ENCODE peak calls at places on chromosomes 6 and 20, in five cellular contexts. K, S, X, O and G are unnamed samples.

GRCh38 chr20:38245753-38246152 is 14.8 kb downstream of the KIAA1755 start:
- DNase-seq in K (no peak), X (no peak), O (no peak), S (no peak), G (no peak)

GRCh38 chr6:166766769-166767168 is 139.7 kb upstream of the RPS6KA2 start:
- DNase-seq in S (no peak), K (peak; percentile 35), O (no peak), X (no peak), G (no peak)

GRCh38 chr6:24397631-24398030 is 5.1 kb upstream of the MRS2 start:
- DNase-seq in O (no peak), S (no peak), X (no peak), K (no peak), G (no peak)

GRCh38 chr6:82030761-82031160 is 216.8 kb downstream of the IBTK start:
- DNase-seq in O (peak; percentile 32), K (no peak), S (no peak), X (no peak), G (no peak)

GRCh38 chr6:14079433-14079832 is 38.1 kb upstream of the CD83 start:
- DNase-seq in S (no peak), X (no peak), K (no peak), O (no peak), G (peak; percentile 53)

GRCh38 chr6:29474996-29475395 is 12.8 kb downstream of the MAS1L start:
- DNase-seq in O (no peak), X (no peak), S (no peak), K (no peak), G (no peak)

GRCh38 chr20:18650224-18650623 is 62.4 kb downstream of the DTD1 start:
- DNase-seq in X (no peak), K (no peak), O (no peak), S (no peak), G (no peak)

GRCh38 chr20:10306440-10307358 is 88.1 kb downstream of the SNAP25 start:
- DNase-seq in O (peak; percentile 72), K (no peak), X (no peak), S (peak; percentile 80), G (peak; percentile 91)

GRCh38 chr20:50381771-50382593 is 128.2 kb upstream of the PTPN1 start:
- DNase-seq in K (no peak), O (no peak), X (no peak), S (no peak), G (no peak)

GRCh38 chr6:136225496-136225895 is 24.6 kb downstream of the MTFR2 start:
- DNase-seq in O (peak; percentile 6), S (peak; percentile 34), K (no peak), X (no peak), G (peak; percentile 31)

GRCh38 chr20:44279228-44279627 is 31.8 kb downstream of the FITM2 start:
- DNase-seq in K (no peak), S (no peak), X (no peak), O (no peak), G (peak; percentile 79)

GRCh38 chr6:151014404-151015150 is 149.1 kb downstream of the MTHFD1L start:
- DNase-seq in O (peak; percentile 80), K (peak; percentile 83), X (peak; percentile 60), S (peak; percentile 66), G (peak; percentile 71)

GRCh38 chr6:26534681-26535465 is 3.3 kb upstream of the HMGN4 start:
- DNase-seq in X (no peak), S (no peak), O (no peak), K (no peak), G (no peak)

GRCh38 chr6:168877821-168878282 is 375.8 kb downstream of the THBS2 start:
- DNase-seq in O (no peak), K (no peak), S (no peak), X (no peak), G (no peak)

GRCh38 chr6:97591955-97592354 is 308.9 kb upstream of the MMS22L start:
- DNase-seq in O (peak; percentile 8), S (no peak), K (peak; percentile 77), X (no peak), G (no peak)

GRCh38 chr20:38393259-38393658 is 41.9 kb downstream of the SNHG17 start:
- DNase-seq in O (no peak), X (no peak), K (no peak), S (no peak), G (no peak)

GRCh38 chr6:111707773-111708172 is 102.1 kb upstream of the TRAF3IP2 start:
- DNase-seq in K (no peak), O (no peak), X (no peak), S (no peak), G (no peak)

GRCh38 chr20:2483504-2483903 is 12.9 kb upstream of the SNRPB start:
- DNase-seq in O (no peak), S (no peak), X (no peak), K (no peak), G (no peak)

GRCh38 chr6:143621876-143622605 is 55.7 kb upstream of the PHACTR2 start:
- DNase-seq in S (no peak), K (no peak), O (no peak), X (no peak), G (peak; percentile 46)

GRCh38 chr20:19275630-19276071 is 63.2 kb downstream of the SLC24A3 start:
- DNase-seq in O (no peak), S (no peak), X (no peak), K (no peak), G (no peak)

GRCh38 chr6:28336284-28337024 is 506 bp upstream of the ZSCAN31 start:
- DNase-seq in O (no peak), K (no peak), S (peak; percentile 78), X (no peak), G (peak; percentile 31)

GRCh38 chr6:2242311-2242710 is 3.1 kb downstream of the GMDS start:
- DNase-seq in K (no peak), O (no peak), S (no peak), X (no peak), G (no peak)

GRCh38 chr6:81589465-81590313 is 162.8 kb downstream of the TENT5A start:
- DNase-seq in X (no peak), O (no peak), S (no peak), K (no peak), G (no peak)

GRCh38 chr6:63943826-63944225 is 308.2 kb downstream of the PHF3 start:
- DNase-seq in K (peak; percentile 40), X (peak; percentile 48), S (no peak), O (peak; percentile 42), G (no peak)

GRCh38 chr20:6525447-6526303 is 241.8 kb upstream of the BMP2 start:
- DNase-seq in S (peak; percentile 70), K (peak; percentile 76), X (no peak), O (peak; percentile 73), G (peak; percentile 54)

GRCh38 chr6:35267446-35267845 is 7.9 kb downstream of the ZNF76 start:
- DNase-seq in K (no peak), O (peak; percentile 47), S (peak; percentile 37), X (no peak), G (no peak)

GRCh38 chr6:98971303-98971702 is 23.6 kb upstream of the FBXL4 start:
- DNase-seq in X (no peak), O (no peak), K (no peak), S (no peak), G (no peak)

GRCh38 chr6:87473419-87473903 is 687 bp downstream of the SLC35A1 start:
- DNase-seq in S (peak; percentile 48), K (no peak), X (no peak), O (no peak), G (peak; percentile 44)

GRCh38 chr20:45361794-45362193 is 1.2 kb upstream of the SYS1 start:
- DNase-seq in O (no peak), S (no peak), K (no peak), X (no peak), G (no peak)

GRCh38 chr20:45366192-45366591 is 3.2 kb downstream of the SYS1 start:
- DNase-seq in O (no peak), X (no peak), S (no peak), K (no peak), G (no peak)

GRCh38 chr20:45365444-45365970 is 2.6 kb downstream of the SYS1 start:
- DNase-seq in O (no peak), K (peak; percentile 9), X (no peak), S (no peak), G (no peak)

GRCh38 chr20:45362804-45363610 is at the start of gene SYS1:
- DNase-seq in S (peak; percentile 98), X (peak; percentile 98), O (peak; percentile 99), K (peak; percentile 99), G (peak; percentile 98)

DNA sequence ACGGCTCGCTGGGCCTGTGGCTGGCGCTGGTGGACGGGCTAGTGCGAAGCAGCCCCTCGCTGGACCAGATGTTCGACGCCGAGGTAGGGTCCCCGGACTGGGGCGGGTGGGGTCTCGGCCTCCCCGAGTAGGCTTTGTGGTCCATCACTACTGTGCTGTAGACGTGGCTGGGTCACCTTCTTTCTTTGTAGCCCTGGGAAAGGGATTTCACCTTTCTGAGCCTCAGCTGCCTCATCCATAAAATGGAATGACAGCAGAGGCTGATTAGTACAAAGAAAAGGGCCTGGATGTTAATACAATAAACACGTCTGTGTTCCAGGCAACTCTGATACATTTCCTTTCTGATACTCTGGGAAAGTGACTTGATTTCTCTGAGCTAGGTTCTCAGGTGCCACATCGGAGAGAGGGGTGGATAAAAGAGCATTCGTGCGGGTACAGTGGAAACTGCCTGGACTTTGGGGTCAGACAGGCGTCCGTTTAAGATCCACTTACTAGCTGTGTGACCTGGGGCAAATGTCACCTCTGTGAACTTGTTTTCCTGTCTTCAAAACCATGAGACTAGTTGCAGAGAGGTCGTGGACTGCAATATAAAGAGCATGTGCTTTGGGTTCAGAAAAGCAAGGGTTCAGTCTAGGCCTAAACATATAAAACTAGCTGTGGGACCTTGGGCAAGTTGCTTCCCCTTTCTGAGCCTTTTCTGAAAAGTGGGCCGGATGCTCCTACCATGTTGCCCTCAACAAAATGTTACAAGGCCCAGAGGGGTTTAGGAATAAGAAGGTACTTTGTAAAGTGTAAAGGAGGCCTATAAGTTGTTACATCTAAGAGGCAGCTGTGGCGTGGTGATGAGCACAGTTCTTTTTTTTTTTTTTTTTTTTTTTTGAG is 896 bp downstream of the SYS1 start:
- DNase-seq in K (peak; percentile 24), S (no peak), X (no peak), O (no peak), G (no peak)
- H3K4ac ChIP-seq in K (no peak overlapping the region), S (no peak overlapping the region), X (no peak overlapping the region), O (no peak overlapping the region), G (peak overlapping the region; percentile 46)

GRCh38 chr20:57470212-57470522 is 54.8 kb downstream of the CTCFL start:
- DNase-seq in K (no peak), S (no peak), O (no peak), X (no peak), G (no peak)

GRCh38 chr20:57469418-57470211 is 55.3 kb downstream of the CTCFL start:
- DNase-seq in K (no peak), X (no peak), S (no peak), O (peak; percentile 61), G (no peak)

GRCh38 chr20:57468523-57469417 is 56.2 kb downstream of the CTCFL start:
- DNase-seq in X (no peak), S (no peak), O (no peak), K (no peak), G (no peak)

GRCh38 chr20:57471496-57472210 is 53.3 kb downstream of the CTCFL start:
- DNase-seq in S (no peak), X (no peak), K (no peak), O (no peak), G (no peak)

GRCh38 chr20:57470666-57471495 is 54.1 kb downstream of the CTCFL start:
- DNase-seq in X (no peak), O (no peak), S (no peak), K (no peak), G (no peak)
- H3K4ac ChIP-seq in X (no peak overlapping the region), O (no peak overlapping the region), S (no peak overlapping the region), K (no peak overlapping the region), G (no peak overlapping the region)

GRCh38 chr20:3847419-3847940 is 846 bp downstream of the MAVS start:
- DNase-seq in X (no peak), O (no peak), S (no peak), K (no peak), G (no peak)
- H3K4ac ChIP-seq in X (no peak overlapping the region), O (no peak overlapping the region), S (peak overlapping the region; percentile 78), K (no peak overlapping the region), G (peak overlapping the region; percentile 76)

GRCh38 chr20:21303872-21304586 is 898 bp downstream of the XRN2 start:
- DNase-seq in X (no peak), K (no peak), O (no peak), S (peak; percentile 41), G (peak; percentile 18)
- H3K4ac ChIP-seq in X (no peak overlapping the region), K (no peak overlapping the region), O (no peak overlapping the region), S (peak overlapping the region; percentile 24), G (peak overlapping the region; percentile 12)